ENCODE peak calls at places on chromosomes 4 and X, in ten cellular contexts. One of them, this sample, is unnamed.

GRCh38 chr4:142353149-142353738 is 492.9 kb downstream of the INPP4B start:
- DNase-seq in neural progenitor cell: peak
- DNase-seq in HT1080: peak
- DNase-seq in DMS153: peak
- DNase-seq in tibial nerve: no peak
- DNase-seq in WTC11: no peak
- DNase-seq in kidney: no peak
- DNase-seq in mesothelial cell of epicardium: no peak
- DNase-seq in hippocampal formation: no peak
- DNase-seq in osteoblast: peak
- DNase-seq in this sample: peak

GRCh38 chrX:18938710-18939109 is 45.2 kb downstream of the PHKA2 start:
- DNase-seq in tibial nerve: no peak
- DNase-seq in DMS153: no peak
- DNase-seq in WTC11: no peak
- DNase-seq in neural progenitor cell: no peak
- DNase-seq in hippocampal formation: no peak
- DNase-seq in kidney: no peak
- DNase-seq in HT1080: no peak
- DNase-seq in mesothelial cell of epicardium: no peak
- DNase-seq in osteoblast: peak
- DNase-seq in this sample: no peak

GRCh38 chr4:120718979-120719566 is 203.5 kb downstream of the PRDM5 start:
- DNase-seq in DMS153: no peak
- DNase-seq in hippocampal formation: no peak
- DNase-seq in osteoblast: peak
- DNase-seq in mesothelial cell of epicardium: no peak
- DNase-seq in neural progenitor cell: peak
- DNase-seq in HT1080: peak
- DNase-seq in WTC11: peak
- DNase-seq in tibial nerve: no peak
- DNase-seq in kidney: no peak
- DNase-seq in this sample: peak

GRCh38 chr4:141395919-141396318 is 175.2 kb downstream of the ZNF330 start:
- DNase-seq in osteoblast: no peak
- DNase-seq in mesothelial cell of epicardium: no peak
- DNase-seq in HT1080: no peak
- DNase-seq in tibial nerve: no peak
- DNase-seq in hippocampal formation: no peak
- DNase-seq in neural progenitor cell: no peak
- DNase-seq in kidney: no peak
- DNase-seq in DMS153: no peak
- DNase-seq in WTC11: no peak
- DNase-seq in this sample: no peak

GRCh38 chrX:108468486-108468885 is 28.8 kb downstream of the COL4A5 start:
- DNase-seq in tibial nerve: no peak
- DNase-seq in mesothelial cell of epicardium: no peak
- DNase-seq in neural progenitor cell: no peak
- DNase-seq in osteoblast: no peak
- DNase-seq in HT1080: no peak
- DNase-seq in WTC11: no peak
- DNase-seq in kidney: no peak
- DNase-seq in DMS153: no peak
- DNase-seq in hippocampal formation: no peak
- DNase-seq in this sample: no peak

GRCh38 chr4:27009539-27009938 is 148.9 kb downstream of the STIM2 start:
- DNase-seq in neural progenitor cell: no peak
- DNase-seq in tibial nerve: no peak
- DNase-seq in WTC11: no peak
- DNase-seq in hippocampal formation: no peak
- DNase-seq in HT1080: no peak
- DNase-seq in kidney: no peak
- DNase-seq in osteoblast: no peak
- DNase-seq in mesothelial cell of epicardium: no peak
- DNase-seq in DMS153: no peak
- DNase-seq in this sample: peak

GRCh38 chrX:56790778-56791177 is 61.7 kb downstream of the NBDY start:
- DNase-seq in tibial nerve: no peak
- DNase-seq in hippocampal formation: no peak
- DNase-seq in osteoblast: no peak
- DNase-seq in HT1080: no peak
- DNase-seq in WTC11: no peak
- DNase-seq in DMS153: no peak
- DNase-seq in neural progenitor cell: peak
- DNase-seq in kidney: peak
- DNase-seq in mesothelial cell of epicardium: no peak
- DNase-seq in this sample: no peak

GRCh38 chrX:39729834-39730670 is 367.7 kb downstream of the BCOR start:
- DNase-seq in HT1080: peak
- DNase-seq in mesothelial cell of epicardium: no peak
- DNase-seq in tibial nerve: no peak
- DNase-seq in kidney: no peak
- DNase-seq in neural progenitor cell: peak
- DNase-seq in DMS153: no peak
- DNase-seq in WTC11: peak
- DNase-seq in hippocampal formation: peak
- DNase-seq in osteoblast: no peak
- DNase-seq in this sample: no peak

GRCh38 chr4:13992041-13992440 is 364.5 kb upstream of the BOD1L1 start:
- DNase-seq in neural progenitor cell: no peak
- DNase-seq in kidney: no peak
- DNase-seq in hippocampal formation: no peak
- DNase-seq in HT1080: no peak
- DNase-seq in osteoblast: no peak
- DNase-seq in DMS153: no peak
- DNase-seq in tibial nerve: no peak
- DNase-seq in WTC11: no peak
- DNase-seq in mesothelial cell of epicardium: no peak
- DNase-seq in this sample: no peak

GRCh38 chrX:103254171-103254824 is 657 bp downstream of the TCEAL8 start:
- DNase-seq in DMS153: peak
- DNase-seq in kidney: peak
- DNase-seq in hippocampal formation: peak
- DNase-seq in WTC11: peak
- DNase-seq in mesothelial cell of epicardium: no peak
- DNase-seq in tibial nerve: peak
- DNase-seq in HT1080: peak
- DNase-seq in neural progenitor cell: peak
- DNase-seq in osteoblast: no peak
- DNase-seq in this sample: peak

GRCh38 chr4:4490816-4491215 is 51.0 kb downstream of the STX18 start:
- DNase-seq in HT1080: no peak
- DNase-seq in tibial nerve: no peak
- DNase-seq in neural progenitor cell: no peak
- DNase-seq in WTC11: no peak
- DNase-seq in osteoblast: no peak
- DNase-seq in kidney: no peak
- DNase-seq in hippocampal formation: no peak
- DNase-seq in mesothelial cell of epicardium: no peak
- DNase-seq in DMS153: no peak
- DNase-seq in this sample: no peak

GRCh38 chr4:177308125-177308524 is 1.5 kb upstream of the NEIL3 start:
- DNase-seq in neural progenitor cell: no peak
- DNase-seq in HT1080: no peak
- DNase-seq in DMS153: no peak
- DNase-seq in tibial nerve: no peak
- DNase-seq in kidney: no peak
- DNase-seq in WTC11: no peak
- DNase-seq in mesothelial cell of epicardium: no peak
- DNase-seq in osteoblast: peak
- DNase-seq in hippocampal formation: no peak
- DNase-seq in this sample: peak

GRCh38 chr4:54941994-54942552 is 183.3 kb downstream of the KDR start:
- DNase-seq in neural progenitor cell: peak
- DNase-seq in tibial nerve: no peak
- DNase-seq in mesothelial cell of epicardium: no peak
- DNase-seq in HT1080: no peak
- DNase-seq in hippocampal formation: no peak
- DNase-seq in kidney: no peak
- DNase-seq in DMS153: peak
- DNase-seq in WTC11: no peak
- DNase-seq in osteoblast: no peak
- DNase-seq in this sample: no peak

GRCh38 chr4:89110541-89110985 is 770 bp upstream of the TIGD2 start:
- DNase-seq in osteoblast: peak
- DNase-seq in WTC11: peak
- DNase-seq in HT1080: no peak
- DNase-seq in neural progenitor cell: no peak
- DNase-seq in DMS153: peak
- DNase-seq in hippocampal formation: no peak
- DNase-seq in tibial nerve: no peak
- DNase-seq in mesothelial cell of epicardium: no peak
- DNase-seq in kidney: no peak
- DNase-seq in this sample: no peak

GRCh38 chr4:76758290-76758882 is 139.6 kb downstream of the SOWAHB start:
- DNase-seq in mesothelial cell of epicardium: no peak
- DNase-seq in neural progenitor cell: peak
- DNase-seq in HT1080: peak
- DNase-seq in WTC11: no peak
- DNase-seq in tibial nerve: peak
- DNase-seq in kidney: no peak
- DNase-seq in DMS153: no peak
- DNase-seq in hippocampal formation: no peak
- DNase-seq in osteoblast: no peak
- DNase-seq in this sample: peak

GRCh38 chrX:120446503-120446902 is 22.6 kb downstream of the LAMP2 start:
- DNase-seq in mesothelial cell of epicardium: no peak
- DNase-seq in WTC11: no peak
- DNase-seq in tibial nerve: no peak
- DNase-seq in osteoblast: no peak
- DNase-seq in HT1080: peak
- DNase-seq in kidney: no peak
- DNase-seq in neural progenitor cell: no peak
- DNase-seq in hippocampal formation: no peak
- DNase-seq in DMS153: no peak
- DNase-seq in this sample: no peak

GRCh38 chr4:86640469-86640868 is 46.4 kb downstream of the PTPN13 start:
- DNase-seq in DMS153: no peak
- DNase-seq in hippocampal formation: no peak
- DNase-seq in tibial nerve: no peak
- DNase-seq in HT1080: no peak
- DNase-seq in WTC11: no peak
- DNase-seq in kidney: no peak
- DNase-seq in neural progenitor cell: no peak
- DNase-seq in mesothelial cell of epicardium: no peak
- DNase-seq in osteoblast: no peak
- DNase-seq in this sample: no peak

GRCh38 chrX:32118832-32119231 is 1047.0 kb upstream of the FTHL17 start:
- DNase-seq in HT1080: no peak
- DNase-seq in WTC11: no peak
- DNase-seq in osteoblast: no peak
- DNase-seq in hippocampal formation: no peak
- DNase-seq in neural progenitor cell: no peak
- DNase-seq in DMS153: no peak
- DNase-seq in mesothelial cell of epicardium: no peak
- DNase-seq in tibial nerve: no peak
- DNase-seq in kidney: no peak
- DNase-seq in this sample: no peak

GRCh38 chr4:25030283-25031076 is at the start of gene LGI2:
- DNase-seq in WTC11: peak
- DNase-seq in mesothelial cell of epicardium: peak
- DNase-seq in neural progenitor cell: peak
- DNase-seq in hippocampal formation: no peak
- DNase-seq in kidney: peak
- DNase-seq in HT1080: no peak
- DNase-seq in tibial nerve: no peak
- DNase-seq in DMS153: no peak
- DNase-seq in osteoblast: peak
- DNase-seq in this sample: peak

GRCh38 chrX:84064164-84064563 is 123.8 kb downstream of the RPS6KA6 start:
- DNase-seq in tibial nerve: no peak
- DNase-seq in kidney: peak
- DNase-seq in osteoblast: peak
- DNase-seq in WTC11: no peak
- DNase-seq in hippocampal formation: no peak
- DNase-seq in neural progenitor cell: no peak
- DNase-seq in HT1080: no peak
- DNase-seq in mesothelial cell of epicardium: no peak
- DNase-seq in DMS153: no peak
- DNase-seq in this sample: peak

GRCh38 chrX:132001127-132001526 is 22.0 kb upstream of the STK26 start:
- DNase-seq in tibial nerve: no peak
- DNase-seq in HT1080: no peak
- DNase-seq in hippocampal formation: no peak
- DNase-seq in DMS153: no peak
- DNase-seq in mesothelial cell of epicardium: no peak
- DNase-seq in neural progenitor cell: no peak
- DNase-seq in kidney: no peak
- DNase-seq in WTC11: no peak
- DNase-seq in osteoblast: no peak
- DNase-seq in this sample: no peak

GRCh38 chr4:61200195-61200990 is at the start of gene ADGRL3:
- DNase-seq in mesothelial cell of epicardium: peak
- DNase-seq in kidney: peak
- DNase-seq in DMS153: no peak
- DNase-seq in neural progenitor cell: peak
- DNase-seq in tibial nerve: no peak
- DNase-seq in HT1080: no peak
- DNase-seq in WTC11: peak
- DNase-seq in osteoblast: peak
- DNase-seq in hippocampal formation: peak
- DNase-seq in this sample: peak

GRCh38 chr4:189305500-189305899 is 635.2 kb upstream of the FRG1 start:
- DNase-seq in osteoblast: no peak
- DNase-seq in kidney: no peak
- DNase-seq in WTC11: no peak
- DNase-seq in mesothelial cell of epicardium: no peak
- DNase-seq in tibial nerve: no peak
- DNase-seq in neural progenitor cell: no peak
- DNase-seq in DMS153: peak
- DNase-seq in hippocampal formation: no peak
- DNase-seq in HT1080: no peak
- DNase-seq in this sample: no peak

GRCh38 chr4:84968936-84969335 is 2.4 kb upstream of the WDFY3 start:
- DNase-seq in neural progenitor cell: no peak
- DNase-seq in DMS153: peak
- DNase-seq in osteoblast: no peak
- DNase-seq in hippocampal formation: no peak
- DNase-seq in HT1080: no peak
- DNase-seq in kidney: no peak
- DNase-seq in tibial nerve: no peak
- DNase-seq in mesothelial cell of epicardium: no peak
- DNase-seq in WTC11: no peak
- DNase-seq in this sample: no peak

GRCh38 chr4:159297088-159297487 is 194.2 kb downstream of the RAPGEF2 start:
- DNase-seq in WTC11: no peak
- DNase-seq in HT1080: no peak
- DNase-seq in DMS153: no peak
- DNase-seq in kidney: no peak
- DNase-seq in mesothelial cell of epicardium: no peak
- DNase-seq in hippocampal formation: no peak
- DNase-seq in neural progenitor cell: no peak
- DNase-seq in tibial nerve: no peak
- DNase-seq in osteoblast: no peak
- DNase-seq in this sample: no peak

GRCh38 chr4:142846729-142847606 is 867 bp upstream of the INPP4B start:
- DNase-seq in neural progenitor cell: peak
- DNase-seq in mesothelial cell of epicardium: peak
- DNase-seq in hippocampal formation: no peak
- DNase-seq in DMS153: peak
- DNase-seq in tibial nerve: peak
- DNase-seq in osteoblast: no peak
- DNase-seq in kidney: peak
- DNase-seq in HT1080: peak
- DNase-seq in WTC11: peak
- DNase-seq in this sample: peak

GRCh38 chr4:152935661-152936445 is at the start of gene FHDC1:
- DNase-seq in WTC11: peak
- DNase-seq in osteoblast: peak
- DNase-seq in DMS153: peak
- DNase-seq in HT1080: no peak
- DNase-seq in tibial nerve: no peak
- DNase-seq in hippocampal formation: no peak
- DNase-seq in kidney: peak
- DNase-seq in mesothelial cell of epicardium: peak
- DNase-seq in neural progenitor cell: peak
- DNase-seq in this sample: peak

GRCh38 chr4:48891028-48891619 is 15.4 kb downstream of the OCIAD2 start:
- DNase-seq in kidney: no peak
- DNase-seq in tibial nerve: no peak
- DNase-seq in WTC11: no peak
- DNase-seq in hippocampal formation: no peak
- DNase-seq in osteoblast: no peak
- DNase-seq in HT1080: no peak
- DNase-seq in mesothelial cell of epicardium: no peak
- DNase-seq in DMS153: no peak
- DNase-seq in neural progenitor cell: no peak
- DNase-seq in this sample: no peak